ENCODE peak calls at places on chromosome 3, in four cellular contexts. D is T47D, J is H1, B is HepG2. G is an unnamed sample.

GRCh38 chr3:197518794-197519451 is 36.8 kb downstream of the BDH1 start:
- DNase-seq in J (no peak), B (no peak), D (no peak), G (no peak)

GRCh38 chr3:66164155-66164554 is 56.6 kb upstream of the SLC25A26 start:
- DNase-seq in J (no peak), B (no peak), D (no peak), G (no peak)

GRCh38 chr3:29693863-29694262 is 413.0 kb downstream of the RBMS3 start:
- DNase-seq in D (peak), J (peak), B (no peak), G (peak)

GRCh38 chr3:128685001-128685726 is 34.5 kb upstream of the RPN1 start:
- DNase-seq in B (no peak), D (no peak), J (no peak), G (no peak)

GRCh38 chr3:81268526-81268925 is 492.9 kb downstream of the GBE1 start:
- DNase-seq in B (no peak), D (no peak), J (no peak), G (no peak)

GRCh38 chr3:65545429-65545828 is 493.3 kb downstream of the MAGI1 start:
- DNase-seq in B (no peak), D (no peak), J (no peak), G (no peak)

GRCh38 chr3:43344520-43344919 is 58.2 kb downstream of the SNRK start:
- DNase-seq in J (no peak), D (no peak), B (no peak), G (no peak)

GRCh38 chr3:61877359-61877770 is 316.0 kb downstream of the PTPRG start:
- DNase-seq in D (no peak), B (peak), J (no peak), G (peak)

GRCh38 chr3:170732660-170733245 is 137.2 kb downstream of the RPL22L1 start:
- DNase-seq in J (no peak), D (no peak), B (no peak), G (no peak)

GRCh38 chr3:10910367-10910766 is 82.2 kb upstream of the SLC6A1 start:
- DNase-seq in J (no peak), D (no peak), B (no peak), G (no peak)

GRCh38 chr3:63976166-63976861 is 47.0 kb downstream of the PSMD6 start:
- DNase-seq in J (no peak), B (peak), D (peak), G (no peak)

GRCh38 chr3:100857863-100858262 is 135.4 kb downstream of the ABI3BP start:
- DNase-seq in D (no peak), J (no peak), B (no peak), G (no peak)

GRCh38 chr3:49469037-49469875 is 811 bp upstream of the DAG1 start:
- DNase-seq in D (peak), J (peak), B (peak), G (no peak)

GRCh38 chr3:126356373-126357298 is 572 bp downstream of the KLF15 start:
- DNase-seq in D (no peak), B (no peak), J (no peak), G (no peak)

GRCh38 chr3:122948398-122948797 is 79.2 kb downstream of the SEMA5B start:
- DNase-seq in J (peak), B (peak), D (no peak), G (no peak)

GRCh38 chr3:126124148-126124868 is 40.4 kb upstream of the SLC41A3 start:
- DNase-seq in B (no peak), J (no peak), D (no peak), G (no peak)

GRCh38 chr3:31960793-31961431 is 20.1 kb downstream of the OSBPL10 start:
- DNase-seq in J (no peak), D (peak), B (peak), G (peak)

GRCh38 chr3:65951836-65952505 is 86.7 kb downstream of the MAGI1 start:
- DNase-seq in B (peak), J (no peak), D (peak), G (peak)

GRCh38 chr3:135041586-135041985 is 246.5 kb downstream of the EPHB1 start:
- DNase-seq in D (no peak), J (no peak), B (no peak), G (no peak)

GRCh38 chr3:141412087-141412935 is 44.0 kb downstream of the ZBTB38 start:
- DNase-seq in D (peak), B (peak), J (no peak), G (no peak)

GRCh38 chr3:193240850-193241706 is at the start of gene PLAAT1:
- DNase-seq in B (no peak), D (peak), J (peak), G (no peak)

GRCh38 chr3:118380576-118380975 is 654.1 kb downstream of the IGSF11 start:
- DNase-seq in B (no peak), D (no peak), J (no peak), G (no peak)

GRCh38 chr3:40422861-40423260 is 34.3 kb upstream of the RPL14 start:
- DNase-seq in D (no peak), B (no peak), J (no peak), G (no peak)

GRCh38 chr3:126205717-126206655 is 25.6 kb upstream of the ALDH1L1 start:
- DNase-seq in B (no peak), J (no peak), D (no peak), G (no peak)

GRCh38 chr3:79012946-79013362 is 754.8 kb downstream of the ROBO1 start:
- DNase-seq in J (no peak), D (no peak), B (no peak), G (no peak)

GRCh38 chr3:75192065-75192658 is 472.0 kb upstream of the FRG2C start:
- DNase-seq in B (peak), D (peak), J (no peak), G (peak)

GRCh38 chr3:98777286-98777685 is 14.1 kb downstream of the ST3GAL6 start:
- DNase-seq in J (no peak), B (peak), D (peak), G (no peak)

GRCh38 chr3:120227710-120228347 is 57.2 kb downstream of the GPR156 start:
- DNase-seq in J (no peak), D (no peak), B (no peak), G (no peak)

GRCh38 chr3:72372161-72372560 is 476.1 kb downstream of the SHQ1 start:
- DNase-seq in J (no peak), D (peak), B (no peak), G (no peak)

GRCh38 chr3:163879172-163879571 is 1199.1 kb downstream of the SI start:
- DNase-seq in J (no peak), D (no peak), B (no peak), G (no peak)

GRCh38 chr3:21705769-21706168 is 45.2 kb downstream of the ZNF385D start:
- DNase-seq in D (no peak), B (no peak), J (no peak), G (no peak)

GRCh38 chr3:128348805-128349531 is 117.7 kb downstream of the DNAJB8 start:
- DNase-seq in B (no peak), D (peak), J (no peak), G (no peak)

GRCh38 chr3:194476784-194477183 is 10.0 kb downstream of the ATP13A3 start:
- DNase-seq in D (no peak), J (no peak), B (no peak), G (no peak)

GRCh38 chr3:11289864-11290263 is 17.7 kb downstream of the ATG7 start:
- DNase-seq in B (no peak), D (no peak), J (no peak), G (no peak)

GRCh38 chr3:122415104-122415744 is 638 bp downstream of the WDR5B start:
- DNase-seq in D (peak), B (peak), J (no peak), G (peak)

GRCh38 chr3:5009506-5010100 is 30.4 kb downstream of the BHLHE40 start:
- DNase-seq in J (no peak), B (no peak), D (no peak), G (no peak)

GRCh38 chr3:5011555-5012256 is 32.5 kb downstream of the BHLHE40 start:
- DNase-seq in D (no peak), J (no peak), B (no peak), G (no peak)

GRCh38 chr3:5010140-5010539 is 30.9 kb downstream of the BHLHE40 start:
- DNase-seq in B (no peak), D (no peak), J (no peak), G (no peak)

GRCh38 chr3:5012398-5012797 is 33.2 kb downstream of the BHLHE40 start:
- DNase-seq in D (no peak), B (no peak), J (no peak), G (no peak)

GRCh38 chr3:5010706-5011554 is 31.7 kb downstream of the BHLHE40 start:
- DNase-seq in J (no peak), B (no peak), D (no peak), G (no peak)
- TF ChIP-seq JUND in J (no peak), B (no peak), D (no peak), G (no peak)

DNA sequence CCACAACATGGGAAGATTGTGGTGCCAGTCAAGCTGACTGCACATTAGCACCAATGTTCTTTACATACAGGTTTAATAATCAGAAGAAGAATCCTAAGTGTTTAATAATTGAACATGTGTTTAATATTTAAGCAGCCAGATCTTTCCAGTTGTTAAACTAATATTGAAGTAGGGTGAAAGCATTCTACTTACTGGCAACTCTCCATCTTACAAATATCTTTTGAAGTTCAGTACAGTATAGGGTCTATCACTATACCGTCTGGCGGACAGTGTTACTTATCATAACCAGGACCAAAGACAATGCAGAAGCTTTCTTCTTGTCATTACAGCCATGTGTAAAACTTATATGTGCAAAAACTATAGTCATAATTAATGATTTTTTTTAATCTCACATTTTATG is 376.4 kb downstream of the CNTN6 start:
- DNase-seq in B (no peak), D (no peak), J (no peak), G (no peak)
- TF ChIP-seq JUND in B (no peak), D (no peak), J (no peak), G (no peak)

DNA sequence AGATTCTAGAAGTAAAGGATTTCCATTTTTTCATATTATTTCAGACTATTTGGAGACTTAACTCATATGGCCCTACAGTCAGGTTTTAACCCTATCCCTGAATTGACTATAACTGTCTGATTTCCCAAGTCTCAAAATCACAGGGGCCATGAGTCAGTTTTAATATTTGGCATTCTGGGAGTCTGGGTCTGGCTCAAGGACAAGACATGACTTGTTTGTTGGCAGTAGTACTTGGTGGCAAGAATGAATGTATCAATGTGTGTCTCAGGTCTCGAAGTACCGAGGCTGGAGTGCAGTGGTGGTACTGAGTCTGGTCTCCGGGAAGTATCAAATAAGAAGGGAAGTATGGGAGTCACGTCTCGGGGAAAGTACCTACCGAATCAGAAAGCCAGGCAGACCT is 10.8 kb downstream of the UMPS start:
- DNase-seq in J (no peak), B (no peak), D (no peak), G (no peak)
- TF ChIP-seq JUND in J (no peak), B (no peak), D (no peak), G (no peak)

DNA sequence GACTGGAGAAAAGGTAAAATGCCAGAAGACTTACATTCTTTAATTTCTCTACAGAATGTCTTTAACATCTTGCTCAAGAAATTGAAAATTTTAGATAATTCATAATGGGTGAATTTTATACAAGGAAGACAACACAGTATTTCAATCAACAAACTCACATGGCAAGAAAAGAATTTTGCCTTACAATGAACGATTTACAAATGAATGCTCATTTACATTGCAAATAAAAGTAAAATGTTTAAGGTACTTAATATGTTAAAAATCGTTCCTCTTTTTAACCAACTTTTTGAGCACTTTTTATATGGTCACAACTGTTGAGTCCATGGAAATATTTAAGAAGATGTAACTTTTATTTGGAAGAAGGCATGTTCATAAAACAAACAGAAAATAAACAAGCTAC is 174.8 kb upstream of the UBE2E2 start:
- DNase-seq in J (no peak), B (no peak), D (no peak), G (no peak)
- TF ChIP-seq JUND in J (no peak), B (no peak), D (no peak), G (no peak)

GRCh38 chr3:41915353-41915752 is 46.5 kb downstream of the ULK4 start:
- DNase-seq in B (no peak), J (no peak), D (no peak), G (no peak)
- TF ChIP-seq JUND in B (no peak), J (no peak), D (no peak), G (no peak)

GRCh38 chr3:185422677-185423076 is 59.7 kb downstream of the MAP3K13 start:
- DNase-seq in B (no peak), J (no peak), D (no peak), G (no peak)
- TF ChIP-seq JUND in B (no peak), J (no peak), D (no peak), G (no peak)

DNA sequence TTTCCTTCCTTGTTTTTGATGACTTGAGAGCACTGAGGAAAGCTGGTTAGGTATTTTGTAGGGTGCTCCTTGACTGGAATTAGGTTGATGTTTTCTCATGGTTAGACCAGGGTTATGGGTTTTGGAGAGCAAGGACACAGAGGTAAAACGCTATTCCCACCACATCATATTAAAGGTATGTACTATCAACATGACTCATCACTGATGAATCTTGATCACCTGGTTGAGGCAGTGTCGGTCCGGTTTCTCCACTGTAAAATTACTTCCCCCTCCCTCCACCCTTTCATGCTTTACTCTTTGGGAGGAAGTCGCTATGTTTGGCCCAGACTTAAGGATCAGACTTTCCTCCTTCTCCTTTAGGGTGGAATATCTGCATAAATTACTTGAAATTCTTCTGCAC is 201.6 kb downstream of the EDEM1 start:
- DNase-seq in J (no peak), B (peak), D (peak), G (peak)
- TF ChIP-seq JUND in J (no peak), B (no peak), D (peak), G (peak)

GRCh38 chr3:138694287-138695007 is 85.9 kb downstream of the FAIM start:
- DNase-seq in J (no peak), D (no peak), B (no peak), G (peak)
- TF ChIP-seq JUND in J (no peak), D (no peak), B (no peak), G (peak)

DNA sequence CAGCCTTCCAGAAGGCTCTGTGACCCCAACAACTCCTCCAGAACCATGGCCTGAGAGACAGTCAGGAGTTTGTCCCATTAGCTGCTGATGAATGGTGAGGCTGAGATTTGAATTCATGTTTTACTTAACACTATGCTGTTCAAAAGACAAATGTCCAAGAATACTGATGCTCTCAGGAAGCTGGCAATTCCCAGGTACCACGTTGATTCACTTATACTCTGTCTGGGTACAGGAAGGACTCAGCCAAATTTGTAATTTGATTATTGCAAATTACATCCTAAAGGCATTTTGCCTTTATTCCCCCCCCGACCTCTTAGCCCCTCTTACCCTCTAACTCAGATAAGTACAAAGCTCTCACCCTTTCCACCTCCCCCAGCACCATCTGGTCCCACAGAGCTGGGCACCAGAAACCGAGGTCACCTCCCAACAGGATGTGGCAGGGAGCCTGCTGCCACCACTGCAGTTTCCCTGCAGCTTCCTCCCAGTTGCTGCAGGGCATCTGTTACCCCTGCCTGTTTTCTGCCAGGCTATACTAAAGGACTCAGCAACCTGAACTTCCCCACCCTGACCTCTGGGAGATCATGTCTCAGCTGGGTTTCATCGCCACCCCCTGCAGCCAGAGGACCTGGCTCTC is 33.6 kb downstream of the EAF1 start:
- DNase-seq in D (no peak), B (no peak), J (no peak), G (no peak)
- TF ChIP-seq JUND in D (no peak), B (no peak), J (no peak), G (no peak)